ENCODE peak calls at places on chromosomes 5 and 9, in eight cellular contexts. A is ovary; U is fibroblast of mammary gland; E is right lobe of liver; O is CD4-positive, alpha-beta memory T cell; K is AG10803; C is choroid plexus epithelial cell; F is body of pancreas. B is an unnamed sample.

GRCh38 chr5:132295505-132296411 is 1.6 kb downstream of the SLC22A4 start:
- DNase-seq in A (no peak), F (no peak), K (no peak), E (no peak), U (no peak), C (no peak), O (no peak), B (no peak)

GRCh38 chr5:139700711-139701693 is 52.9 kb downstream of the CXXC5 start:
- DNase-seq in E (peak), O (no peak), U (no peak), K (no peak), A (no peak), F (peak), C (no peak), B (no peak)

GRCh38 chr5:175842947-175843793 is 28.2 kb upstream of the CPLX2 start:
- DNase-seq in U (peak), A (no peak), K (peak), C (peak), O (no peak), E (no peak), F (no peak), B (peak)

GRCh38 chr9:113228130-113228665 is 6.9 kb downstream of the SLC31A1 start:
- DNase-seq in K (no peak), U (no peak), E (no peak), O (peak), C (no peak), A (no peak), F (no peak), B (no peak)

GRCh38 chr9:3498691-3499090 is 27.1 kb downstream of the RFX3 start:
- DNase-seq in E (no peak), O (no peak), K (peak), F (peak), C (peak), U (peak), A (no peak), B (peak)

GRCh38 chr5:180352976-180353225 is 235 bp downstream of the GFPT2 start:
- DNase-seq in K (no peak), C (no peak), U (no peak), F (no peak), E (no peak), A (no peak), O (no peak), B (no peak)

GRCh38 chr5:128350705-128351104 is 187.3 kb downstream of the FBN2 start:
- DNase-seq in U (no peak), F (no peak), A (no peak), C (no peak), E (no peak), O (no peak), K (no peak), B (no peak)

GRCh38 chr9:87685871-87686519 is 39.9 kb upstream of the CTSL start:
- DNase-seq in F (peak), U (peak), O (no peak), A (no peak), C (peak), E (peak), K (no peak), B (no peak)

GRCh38 chr5:75885321-75885720 is 168.1 kb upstream of the POC5 start:
- DNase-seq in C (no peak), E (no peak), U (no peak), F (no peak), O (no peak), K (no peak), A (no peak), B (no peak)

GRCh38 chr5:95962785-95963184 is 1.1 kb upstream of the ELL2 start:
- DNase-seq in A (no peak), C (peak), E (peak), F (peak), U (no peak), O (no peak), K (no peak), B (no peak)

GRCh38 chr9:103041961-103042360 is 46.8 kb downstream of the CYLC2 start:
- DNase-seq in K (no peak), F (no peak), E (no peak), O (no peak), U (no peak), C (no peak), A (no peak), B (no peak)

GRCh38 chr9:74577956-74578355 is 80.8 kb downstream of the RORB start:
- DNase-seq in A (no peak), C (peak), F (no peak), E (no peak), K (peak), U (peak), O (no peak), B (peak)

GRCh38 chr9:16257604-16258003 is 612.9 kb downstream of the BNC2 start:
- DNase-seq in O (no peak), F (no peak), K (no peak), C (peak), U (peak), A (no peak), E (no peak), B (no peak)

GRCh38 chr9:115680226-115680625 is 473.4 kb upstream of the PAPPA start:
- DNase-seq in E (no peak), U (peak), A (no peak), O (no peak), K (no peak), C (peak), F (no peak), B (peak)

GRCh38 chr9:68851657-68852056 is 146.6 kb downstream of the PIP5K1B start:
- DNase-seq in K (peak), O (no peak), F (no peak), U (peak), C (no peak), A (no peak), E (no peak), B (no peak)

GRCh38 chr5:926416-927171 is 33.9 kb downstream of the TRIP13 start:
- DNase-seq in F (peak), A (no peak), E (no peak), C (peak), K (peak), U (no peak), O (no peak), B (peak)

GRCh38 chr5:125012727-125013451 is 266.4 kb upstream of the ZNF608 start:
- DNase-seq in K (no peak), F (peak), A (no peak), O (no peak), C (no peak), U (no peak), E (no peak), B (no peak)

GRCh38 chr9:137303031-137303892 is 1.2 kb upstream of the NRARP start:
- DNase-seq in E (peak), O (no peak), A (peak), K (no peak), U (no peak), C (peak), F (peak), B (no peak)

GRCh38 chr5:1019001-1019651 is 10.5 kb downstream of the NKD2 start:
- DNase-seq in E (peak), O (no peak), F (no peak), C (no peak), A (no peak), U (no peak), K (no peak), B (no peak)

GRCh38 chr5:154505567-154505966 is 27.5 kb upstream of the HAND1 start:
- DNase-seq in A (no peak), O (no peak), F (no peak), E (no peak), K (no peak), C (no peak), U (no peak), B (no peak)

GRCh38 chr9:82584349-82584846 is 478.5 kb downstream of the RASEF start:
- DNase-seq in F (no peak), O (no peak), E (no peak), K (no peak), C (no peak), A (no peak), U (no peak), B (no peak)

GRCh38 chr9:133252301-133252776 is 22.7 kb downstream of the ABO start:
- DNase-seq in E (no peak), O (no peak), C (no peak), A (no peak), F (no peak), U (no peak), K (no peak), B (no peak)

DNA sequence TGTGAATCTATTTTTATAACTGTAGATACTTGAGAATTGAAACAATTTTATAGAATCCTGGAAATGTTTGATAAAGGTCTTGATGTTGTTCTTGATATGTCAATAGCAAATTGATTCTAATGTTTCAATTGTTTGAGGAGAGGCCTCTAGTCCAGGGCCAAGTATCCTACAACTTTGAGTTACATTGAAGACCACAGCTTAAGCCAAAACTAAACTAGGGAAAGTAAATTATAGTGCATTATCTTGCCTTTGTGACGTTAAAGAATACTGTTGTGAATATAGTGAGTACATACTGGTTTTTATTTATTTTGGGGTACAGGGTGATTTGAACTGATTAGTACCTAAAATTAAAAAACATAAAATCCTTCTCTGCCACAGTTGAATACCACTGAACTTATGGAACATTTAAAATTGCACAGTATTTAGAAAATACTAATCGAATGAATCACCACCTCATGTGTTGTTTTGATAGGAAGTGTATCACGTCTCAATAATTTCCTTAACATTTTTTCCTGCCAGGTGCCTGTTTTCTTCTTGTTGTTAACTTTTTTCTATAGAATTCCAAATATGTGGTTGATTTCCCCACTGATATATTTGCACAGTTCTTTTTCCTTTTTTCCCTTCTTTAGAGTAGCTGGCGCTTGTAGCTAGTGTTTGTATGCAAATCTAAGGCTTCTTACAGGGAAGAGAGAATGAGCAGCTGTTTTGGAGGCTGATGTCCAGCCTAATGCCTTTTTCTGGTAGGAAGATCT is 12.5 kb downstream of the ARHGEF28 start:
- DNase-seq in C (peak), F (no peak), E (no peak), U (peak), K (peak), A (no peak), O (no peak), B (peak)
- H3K4me3 ChIP-seq in C (no peak), F (no peak), E (no peak), U (no peak), K (no peak), A (no peak), O (no peak), B (no peak)

DNA sequence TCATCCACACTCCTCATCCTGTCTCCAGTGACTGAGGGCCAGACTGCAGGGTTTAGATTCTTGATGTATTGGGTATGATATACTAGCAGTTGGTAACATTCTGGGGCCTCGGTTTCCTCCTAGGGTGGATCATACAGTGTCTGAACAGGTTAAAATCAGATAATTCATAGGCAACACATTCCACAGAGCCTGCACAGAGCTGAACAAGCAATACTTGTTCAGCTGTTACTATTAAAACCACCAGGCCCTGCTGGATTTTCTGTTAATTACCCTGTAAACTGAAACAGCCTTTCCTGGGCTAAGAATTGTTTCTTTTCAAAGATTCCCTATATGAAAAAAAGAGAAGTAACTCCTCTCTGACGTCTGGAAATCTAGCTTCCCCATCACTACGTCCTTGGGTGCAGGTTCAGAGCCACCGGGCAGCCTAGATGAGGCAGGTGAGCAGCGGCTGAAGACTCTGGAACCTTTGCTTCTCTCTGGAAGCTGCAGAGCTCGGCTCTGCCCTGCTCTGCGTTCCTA is 1313.5 kb upstream of the WWC1 start:
- DNase-seq in A (no peak), E (no peak), U (no peak), K (no peak), C (no peak), F (no peak), O (no peak), B (no peak)
- H3K4me3 ChIP-seq in A (peak), E (no peak), U (peak), K (no peak), C (peak), F (no peak), O (no peak), B (no peak)

GRCh38 chr5:134131578-134132350 is 17.3 kb downstream of the TCF7 start:
- DNase-seq in K (no peak), O (no peak), U (no peak), E (no peak), F (no peak), A (no peak), C (no peak), B (no peak)
- H3K4me3 ChIP-seq in K (no peak), O (peak), U (no peak), E (no peak), F (no peak), A (no peak), C (no peak), B (no peak)

GRCh38 chr5:143402464-143403356 is 776 bp downstream of the NR3C1 start:
- DNase-seq in E (peak), A (peak), U (peak), C (peak), K (peak), O (peak), F (peak), B (peak)
- H3K4me3 ChIP-seq in E (peak), A (peak), U (peak), C (peak), K (peak), O (peak), F (peak), B (peak)

B was measured in cardiac fibroblast.